ENCODE peak calls at places on chromosome 2, in five cellular contexts. One of them, this sample, is unnamed.

GRCh38 chr2:224944707-224945106 is 97.6 kb downstream of the DOCK10 start:
- DNase-seq in cardiac muscle cell: no peak
- DNase-seq in bronchial epithelial cell: no peak
- DNase-seq in left lung: no peak
- DNase-seq in GM06990: no peak
- DNase-seq in this sample: no peak

GRCh38 chr2:226882606-226883005 is 46.8 kb downstream of the RHBDD1 start:
- DNase-seq in bronchial epithelial cell: no peak
- DNase-seq in GM06990: no peak
- DNase-seq in cardiac muscle cell: no peak
- DNase-seq in left lung: no peak
- DNase-seq in this sample: no peak

GRCh38 chr2:128782411-128783192 is 463.9 kb upstream of the HS6ST1 start:
- DNase-seq in left lung: no peak
- DNase-seq in GM06990: no peak
- DNase-seq in bronchial epithelial cell: no peak
- DNase-seq in cardiac muscle cell: no peak
- DNase-seq in this sample: no peak

GRCh38 chr2:61645911-61646310 is 107.8 kb upstream of the XPO1 start:
- DNase-seq in bronchial epithelial cell: peak; percentile 74
- DNase-seq in GM06990: no peak
- DNase-seq in cardiac muscle cell: no peak
- DNase-seq in left lung: no peak
- DNase-seq in this sample: no peak

GRCh38 chr2:175807031-175807873 is 194.8 kb downstream of the LNPK start:
- DNase-seq in cardiac muscle cell: peak; percentile 13
- DNase-seq in left lung: no peak
- DNase-seq in GM06990: no peak
- DNase-seq in bronchial epithelial cell: no peak
- DNase-seq in this sample: no peak

GRCh38 chr2:44999540-44999939 is 9.7 kb downstream of the SIX2 start:
- DNase-seq in bronchial epithelial cell: no peak
- DNase-seq in GM06990: no peak
- DNase-seq in cardiac muscle cell: no peak
- DNase-seq in left lung: no peak
- DNase-seq in this sample: no peak

GRCh38 chr2:197904446-197904845 is 100.1 kb downstream of the PLCL1 start:
- DNase-seq in cardiac muscle cell: no peak
- DNase-seq in GM06990: no peak
- DNase-seq in left lung: no peak
- DNase-seq in bronchial epithelial cell: no peak
- DNase-seq in this sample: no peak

GRCh38 chr2:144516981-144517824 is 2.7 kb downstream of the ZEB2 start:
- DNase-seq in cardiac muscle cell: peak; percentile 70
- DNase-seq in bronchial epithelial cell: peak; percentile 69
- DNase-seq in left lung: no peak
- DNase-seq in GM06990: peak; percentile 42
- DNase-seq in this sample: no peak

GRCh38 chr2:69138247-69138754 is 125.3 kb downstream of the ANTXR1 start:
- DNase-seq in left lung: no peak
- DNase-seq in GM06990: no peak
- DNase-seq in bronchial epithelial cell: peak; percentile 78
- DNase-seq in cardiac muscle cell: no peak
- DNase-seq in this sample: no peak

GRCh38 chr2:128513416-128514283 is 195.0 kb upstream of the HS6ST1 start:
- DNase-seq in cardiac muscle cell: no peak
- DNase-seq in left lung: peak; percentile 57
- DNase-seq in GM06990: no peak
- DNase-seq in bronchial epithelial cell: no peak
- DNase-seq in this sample: no peak

GRCh38 chr2:240967681-240968621 is 30.5 kb upstream of the SNED1 start:
- DNase-seq in bronchial epithelial cell: no peak
- DNase-seq in GM06990: no peak
- DNase-seq in cardiac muscle cell: no peak
- DNase-seq in left lung: peak; percentile 27
- DNase-seq in this sample: no peak

GRCh38 chr2:220682616-220683015 is 889.5 kb downstream of the EPHA4 start:
- DNase-seq in GM06990: no peak
- DNase-seq in bronchial epithelial cell: peak; percentile 82
- DNase-seq in left lung: no peak
- DNase-seq in cardiac muscle cell: no peak
- DNase-seq in this sample: no peak

GRCh38 chr2:36322108-36322507 is 33.5 kb upstream of the CRIM1 start:
- DNase-seq in left lung: no peak
- DNase-seq in GM06990: no peak
- DNase-seq in cardiac muscle cell: peak; percentile 47
- DNase-seq in bronchial epithelial cell: peak; percentile 57
- DNase-seq in this sample: no peak

GRCh38 chr2:148903946-148904345 is 28.9 kb downstream of the KIF5C start:
- DNase-seq in bronchial epithelial cell: no peak
- DNase-seq in left lung: no peak
- DNase-seq in cardiac muscle cell: no peak
- DNase-seq in GM06990: no peak
- DNase-seq in this sample: no peak

GRCh38 chr2:239102266-239102665 is 254.4 kb downstream of the TWIST2 start:
- DNase-seq in bronchial epithelial cell: no peak
- DNase-seq in GM06990: no peak
- DNase-seq in left lung: no peak
- DNase-seq in cardiac muscle cell: no peak
- DNase-seq in this sample: no peak

GRCh38 chr2:37886745-37887144 is 38.3 kb upstream of the RMDN2 start:
- DNase-seq in left lung: no peak
- DNase-seq in GM06990: no peak
- DNase-seq in bronchial epithelial cell: no peak
- DNase-seq in cardiac muscle cell: no peak
- DNase-seq in this sample: no peak

GRCh38 chr2:197358927-197359326 is 48.3 kb upstream of the ANKRD44 start:
- DNase-seq in GM06990: no peak
- DNase-seq in bronchial epithelial cell: peak; percentile 26
- DNase-seq in cardiac muscle cell: no peak
- DNase-seq in left lung: no peak
- DNase-seq in this sample: no peak

GRCh38 chr2:146847846-146848245 is 997.0 kb upstream of the ACVR2A start:
- DNase-seq in cardiac muscle cell: no peak
- DNase-seq in left lung: no peak
- DNase-seq in bronchial epithelial cell: no peak
- DNase-seq in GM06990: no peak
- DNase-seq in this sample: no peak

GRCh38 chr2:86622409-86622877 is 1.2 kb downstream of the RNF103 start:
- DNase-seq in left lung: peak; percentile 48
- DNase-seq in GM06990: peak; percentile 44
- DNase-seq in cardiac muscle cell: peak; percentile 31
- DNase-seq in bronchial epithelial cell: peak; percentile 32
- DNase-seq in this sample: peak; percentile 19

GRCh38 chr2:240895656-240896388 is at the start of gene MAB21L4:
- DNase-seq in left lung: peak; percentile 66
- DNase-seq in bronchial epithelial cell: peak; percentile 48
- DNase-seq in cardiac muscle cell: no peak
- DNase-seq in GM06990: no peak
- DNase-seq in this sample: no peak

GRCh38 chr2:217858519-217859466 is 144.0 kb downstream of the TNS1 start:
- DNase-seq in cardiac muscle cell: peak; percentile 79
- DNase-seq in bronchial epithelial cell: no peak
- DNase-seq in GM06990: no peak
- DNase-seq in left lung: peak; percentile 66
- DNase-seq in this sample: no peak

GRCh38 chr2:88690591-88691338 is 708 bp upstream of the RPIA start:
- DNase-seq in cardiac muscle cell: no peak
- DNase-seq in bronchial epithelial cell: peak; percentile 76
- DNase-seq in left lung: peak; percentile 58
- DNase-seq in GM06990: no peak
- DNase-seq in this sample: no peak

GRCh38 chr2:202171246-202171833 is 67.1 kb downstream of the SUMO1 start:
- DNase-seq in bronchial epithelial cell: no peak
- DNase-seq in GM06990: peak; percentile 15
- DNase-seq in left lung: no peak
- DNase-seq in cardiac muscle cell: peak; percentile 51
- DNase-seq in this sample: no peak

GRCh38 chr2:2708575-2708974 is 377.5 kb upstream of the MYT1L start:
- DNase-seq in cardiac muscle cell: no peak
- DNase-seq in GM06990: no peak
- DNase-seq in left lung: no peak
- DNase-seq in bronchial epithelial cell: no peak
- DNase-seq in this sample: no peak

GRCh38 chr2:115386465-115386864 is 944.0 kb downstream of the DPP10 start:
- DNase-seq in left lung: no peak
- DNase-seq in GM06990: no peak
- DNase-seq in bronchial epithelial cell: no peak
- DNase-seq in cardiac muscle cell: no peak
- DNase-seq in this sample: no peak

GRCh38 chr2:185645529-185645928 is 93.1 kb upstream of the FSIP2 start:
- DNase-seq in left lung: no peak
- DNase-seq in bronchial epithelial cell: no peak
- DNase-seq in GM06990: no peak
- DNase-seq in cardiac muscle cell: no peak
- DNase-seq in this sample: no peak

GRCh38 chr2:210792000-210792399 is 235.6 kb downstream of the CPS1 start:
- DNase-seq in cardiac muscle cell: peak; percentile 10
- DNase-seq in GM06990: no peak
- DNase-seq in left lung: no peak
- DNase-seq in bronchial epithelial cell: no peak
- DNase-seq in this sample: no peak

DNA sequence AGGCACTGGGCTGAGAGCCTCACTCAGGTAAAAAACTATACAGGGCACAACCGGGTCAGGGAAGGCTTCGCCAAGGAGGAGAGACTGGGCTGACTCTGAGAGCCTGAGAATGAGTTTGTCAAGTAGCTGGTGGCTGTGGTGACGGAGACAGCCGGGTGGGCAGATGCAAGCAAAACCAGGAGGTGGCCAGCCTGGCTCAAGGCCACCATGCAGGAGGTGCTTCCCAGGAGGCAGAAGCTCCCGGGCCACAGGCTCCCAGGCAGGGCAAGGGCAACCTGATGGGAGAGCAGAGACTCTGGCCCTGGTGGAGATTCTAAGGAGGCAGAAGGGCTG is 2.9 kb upstream of the INHBB start:
- DNase-seq in cardiac muscle cell: no peak
- DNase-seq in left lung: no peak
- DNase-seq in bronchial epithelial cell: no peak
- DNase-seq in GM06990: no peak
- DNase-seq in this sample: no peak
- H3K27me3 ChIP-seq in cardiac muscle cell: peaks cover 83% of the 10 kb centered on the region
- H3K27me3 ChIP-seq in left lung: peaks cover 49% of the 10 kb centered on the region
- H3K27me3 ChIP-seq in bronchial epithelial cell: peaks cover 27% of the 10 kb centered on the region
- H3K27me3 ChIP-seq in GM06990: peaks cover 8% of the 10 kb centered on the region
- H3K27me3 ChIP-seq in this sample: peaks cover 7% of the 10 kb centered on the region

DNA sequence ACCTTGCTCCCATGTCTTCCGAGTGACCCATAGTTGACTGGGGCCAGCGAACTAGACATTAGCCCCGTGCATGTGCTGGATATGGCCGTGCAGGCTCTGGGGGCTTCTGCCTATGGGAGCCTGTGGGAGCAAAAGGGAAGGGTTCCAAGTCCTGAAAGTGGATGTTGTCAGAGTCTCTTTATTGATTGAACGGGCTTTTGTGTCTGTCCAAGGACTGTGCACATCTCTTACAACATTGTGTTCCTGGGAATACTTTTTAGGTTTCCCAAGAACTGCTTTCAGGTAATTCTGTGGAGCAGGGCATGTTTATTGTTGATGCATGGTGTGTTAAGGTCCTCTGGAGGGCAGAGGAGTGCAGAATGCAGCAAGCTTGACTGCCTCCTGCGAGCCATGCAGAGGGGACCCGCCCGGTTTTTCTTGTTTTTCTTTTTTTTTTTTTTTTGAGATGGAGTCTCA is 5.0 kb downstream of the RNF144A start:
- DNase-seq in bronchial epithelial cell: peak; percentile 4
- DNase-seq in left lung: no peak
- DNase-seq in cardiac muscle cell: no peak
- DNase-seq in GM06990: no peak
- DNase-seq in this sample: no peak
- TF ChIP-seq CTCF in bronchial epithelial cell: no peak
- TF ChIP-seq CTCF in left lung: no peak
- TF ChIP-seq CTCF in cardiac muscle cell: no peak
- TF ChIP-seq CTCF in GM06990: peak; percentile 6
- TF ChIP-seq CTCF in this sample: no peak

GRCh38 chr2:232516556-232516955 is 3.6 kb upstream of the PRSS56 start:
- DNase-seq in cardiac muscle cell: no peak
- DNase-seq in bronchial epithelial cell: no peak
- DNase-seq in GM06990: no peak
- DNase-seq in left lung: no peak
- DNase-seq in this sample: no peak
- H3K27me3 ChIP-seq in cardiac muscle cell: peaks cover 38% of the 10 kb centered on the region
- H3K27me3 ChIP-seq in bronchial epithelial cell: peaks cover 3% of the 10 kb centered on the region
- H3K27me3 ChIP-seq in GM06990: no peaks in the 10 kb centered on the region
- H3K27me3 ChIP-seq in left lung: no peaks in the 10 kb centered on the region
- H3K27me3 ChIP-seq in this sample: peaks cover 67% of the 10 kb centered on the region

DNA sequence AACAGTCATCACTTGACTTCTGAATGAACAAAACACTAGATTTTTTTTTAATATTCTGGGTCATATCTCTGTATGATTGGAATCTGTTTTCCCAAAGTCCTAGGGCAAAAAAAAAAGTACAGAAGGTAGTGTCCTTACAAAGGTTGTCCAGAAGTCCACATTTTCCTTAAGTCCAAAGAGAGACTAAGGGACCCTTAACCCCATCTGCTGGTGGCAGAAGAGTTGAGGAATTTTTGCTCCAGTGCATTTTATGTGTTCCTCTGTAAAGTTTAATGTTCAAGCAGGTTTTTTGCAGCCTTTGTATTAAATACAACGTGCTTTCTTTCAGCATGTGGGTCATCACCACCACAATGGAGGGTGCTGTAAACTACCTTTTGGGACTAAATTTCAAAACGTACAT is 215.9 kb downstream of the SP3 start:
- DNase-seq in bronchial epithelial cell: peak; percentile 36
- DNase-seq in left lung: no peak
- DNase-seq in cardiac muscle cell: peak; percentile 21
- DNase-seq in GM06990: no peak
- DNase-seq in this sample: no peak
- TF ChIP-seq CTCF in bronchial epithelial cell: peak; percentile 35
- TF ChIP-seq CTCF in left lung: no peak
- TF ChIP-seq CTCF in cardiac muscle cell: peak; percentile 51
- TF ChIP-seq CTCF in GM06990: no peak
- TF ChIP-seq CTCF in this sample: no peak

GRCh38 chr2:46296216-46296839 is 879 bp upstream of the EPAS1 start:
- DNase-seq in cardiac muscle cell: no peak
- DNase-seq in bronchial epithelial cell: no peak
- DNase-seq in GM06990: peak; percentile 24
- DNase-seq in left lung: peak; percentile 79
- DNase-seq in this sample: no peak
- H3K27me3 ChIP-seq in cardiac muscle cell: peaks cover 62% of the 10 kb centered on the region
- H3K27me3 ChIP-seq in bronchial epithelial cell: no peaks in the 10 kb centered on the region
- H3K27me3 ChIP-seq in GM06990: peaks cover 9% of the 10 kb centered on the region
- H3K27me3 ChIP-seq in left lung: no peaks in the 10 kb centered on the region
- H3K27me3 ChIP-seq in this sample: no peaks in the 10 kb centered on the region

GRCh38 chr2:27306657-27307544 is 1.3 kb downstream of the UCN start:
- DNase-seq in GM06990: no peak
- DNase-seq in cardiac muscle cell: no peak
- DNase-seq in bronchial epithelial cell: no peak
- DNase-seq in left lung: no peak
- DNase-seq in this sample: no peak
- TF ChIP-seq CTCF in GM06990: peak; percentile 29
- TF ChIP-seq CTCF in cardiac muscle cell: peak; percentile 27
- TF ChIP-seq CTCF in bronchial epithelial cell: no peak
- TF ChIP-seq CTCF in left lung: no peak
- TF ChIP-seq CTCF in this sample: no peak